ENCODE peak calls at places on chromosomes 16 and 17, in five cellular contexts. D is omental fat pad, L is AG04449, Y is cardiac muscle cell, E is adrenal gland. W is an unnamed sample.

GRCh38 chr17:6455321-6455705 is 11.1 kb downstream of the PIMREG start:
- DNase-seq in D (no peak), Y (peak), E (no peak), L (no peak), W (no peak)

GRCh38 chr17:57545836-57546305 is 199.2 kb downstream of the CCDC182 start:
- DNase-seq in D (no peak), E (no peak), Y (no peak), L (no peak), W (no peak)

GRCh38 chr16:53135329-53135728 is 80.5 kb downstream of the CHD9 start:
- DNase-seq in Y (no peak), L (no peak), E (no peak), D (no peak), W (no peak)

GRCh38 chr17:44061446-44061845 is 5.0 kb downstream of the LSM12 start:
- DNase-seq in E (no peak), Y (no peak), L (no peak), D (no peak), W (no peak)

GRCh38 chr17:39674702-39675389 is 6.6 kb downstream of the PNMT start:
- DNase-seq in L (no peak), E (peak), Y (peak), D (no peak), W (no peak)

GRCh38 chr17:3815122-3815521 is 14.1 kb upstream of the ITGAE start:
- DNase-seq in D (no peak), Y (no peak), L (no peak), E (no peak), W (no peak)

GRCh38 chr17:9221231-9222180 is 200.2 kb downstream of the NTN1 start:
- DNase-seq in Y (no peak), D (no peak), L (no peak), E (no peak), W (no peak)

GRCh38 chr17:64291268-64291851 is 28.3 kb upstream of the TEX2 start:
- DNase-seq in Y (no peak), L (no peak), D (no peak), E (no peak), W (no peak)

GRCh38 chr16:87723224-87723619 is 42.6 kb downstream of the KLHDC4 start:
- DNase-seq in L (peak), Y (peak), D (no peak), E (peak), W (no peak)

GRCh38 chr17:49987290-49987585 is 7.8 kb downstream of the DLX3 start:
- DNase-seq in L (no peak), Y (no peak), E (no peak), D (no peak), W (no peak)

GRCh38 chr17:13393841-13394710 is 207.7 kb downstream of the HS3ST3A1 start:
- DNase-seq in E (no peak), Y (peak), D (no peak), L (peak), W (no peak)

GRCh38 chr17:67360880-67361279 is 5.5 kb downstream of the PSMD12 start:
- DNase-seq in Y (no peak), D (no peak), E (no peak), L (no peak), W (no peak)

GRCh38 chr16:53726625-53727024 is 22.7 kb downstream of the FTO start:
- DNase-seq in D (no peak), Y (no peak), L (no peak), E (no peak), W (no peak)

GRCh38 chr17:77735341-77736206 is 222.9 kb upstream of the TNRC6C start:
- DNase-seq in E (peak), Y (peak), D (no peak), L (no peak), W (no peak)

GRCh38 chr16:50884066-50884860 is 142.4 kb downstream of the CYLD start:
- DNase-seq in Y (no peak), D (no peak), E (no peak), L (no peak), W (peak)

GRCh38 chr16:66324785-66325184 is 41.7 kb upstream of the CDH5 start:
- DNase-seq in L (no peak), D (no peak), Y (peak), E (no peak), W (no peak)

GRCh38 chr17:78893684-78894083 is 9.3 kb downstream of the CEP295NL start:
- DNase-seq in L (no peak), E (no peak), D (no peak), Y (no peak), W (no peak)

GRCh38 chr16:77172964-77173363 is 18.0 kb upstream of the MON1B start:
- DNase-seq in D (no peak), L (no peak), Y (no peak), E (no peak), W (no peak)

GRCh38 chr17:82440991-82441627 is 9.4 kb downstream of the CYBC1 start:
- DNase-seq in L (no peak), E (peak), D (no peak), Y (peak), W (no peak)

GRCh38 chr16:27721548-27722265 is 171.8 kb downstream of the KATNIP start:
- DNase-seq in L (no peak), D (no peak), E (peak), Y (peak), W (no peak)

GRCh38 chr17:57652811-57653210 is 92.3 kb downstream of the CCDC182 start:
- DNase-seq in D (no peak), L (no peak), Y (no peak), E (no peak), W (no peak)

GRCh38 chr17:76164331-76164730 is 23.3 kb upstream of the FOXJ1 start:
- DNase-seq in E (no peak), L (no peak), Y (peak), D (no peak), W (no peak)

GRCh38 chr17:34797724-34798123 is 163.5 kb downstream of the CCT6B start:
- DNase-seq in E (no peak), Y (peak), L (no peak), D (no peak), W (no peak)

GRCh38 chr17:58120195-58120822 is 27.9 kb upstream of the OR4D1 start:
- DNase-seq in Y (peak), E (peak), L (no peak), D (no peak), W (no peak)

GRCh38 chr17:42520540-42520951 is 15.5 kb upstream of the NAGLU start:
- DNase-seq in Y (no peak), D (no peak), L (no peak), E (no peak), W (no peak)

GRCh38 chr17:29933379-29933778 is 3.4 kb upstream of the SSH2 start:
- DNase-seq in E (no peak), L (no peak), Y (peak), D (no peak), W (no peak)

GRCh38 chr17:76266244-76266938 is 1.2 kb downstream of the UBALD2 start:
- DNase-seq in E (no peak), D (no peak), L (no peak), Y (peak), W (no peak)

GRCh38 chr17:49372428-49372827 is 10.4 kb upstream of the ZNF652 start:
- DNase-seq in D (no peak), Y (no peak), L (no peak), E (no peak), W (no peak)

GRCh38 chr17:2709173-2709661 is 2.3 kb downstream of the CLUH start:
- DNase-seq in Y (no peak), L (no peak), D (no peak), E (peak), W (no peak)

GRCh38 chr16:642189-643049 is 791 bp downstream of the MCRIP2 start:
- DNase-seq in Y (peak), D (no peak), L (no peak), E (peak), W (no peak)

GRCh38 chr16:9790199-9790598 is 392.0 kb downstream of the GRIN2A start:
- DNase-seq in E (no peak), Y (no peak), D (no peak), L (no peak), W (no peak)

GRCh38 chr17:17445925-17446665 is 30.7 kb upstream of the MED9 start:
- DNase-seq in L (peak), D (no peak), E (no peak), Y (peak), W (no peak)
- TF ChIP-seq CTCF in L (no peak), D (no peak), E (no peak), Y (no peak), W (no peak)

GRCh38 chr16:16877061-16877460 is 498.1 kb downstream of the NPIPA7 start:
- DNase-seq in D (no peak), L (no peak), Y (no peak), E (no peak), W (peak)

GRCh38 chr16:16868727-16869126 is 489.8 kb downstream of the NPIPA7 start:
- DNase-seq in D (no peak), E (no peak), Y (no peak), L (no peak), W (no peak)

GRCh38 chr16:16867994-16868393 is 489.1 kb downstream of the NPIPA7 start:
- DNase-seq in Y (no peak), E (no peak), D (no peak), L (no peak), W (no peak)

GRCh38 chr16:16865374-16865773 is 486.4 kb downstream of the NPIPA7 start:
- DNase-seq in Y (no peak), L (no peak), E (no peak), D (no peak), W (no peak)

GRCh38 chr16:16871196-16871595 is 492.3 kb downstream of the NPIPA7 start:
- DNase-seq in D (no peak), Y (no peak), E (no peak), L (no peak), W (no peak)
- TF ChIP-seq CTCF in D (no peak), Y (no peak), E (no peak), L (no peak), W (no peak)

GRCh38 chr16:2082171-2082982 is 34.6 kb downstream of the TSC2 start:
- DNase-seq in D (no peak), L (no peak), E (peak), Y (peak), W (no peak)
- TF ChIP-seq CTCF in D (no peak), L (no peak), E (peak), Y (no peak), W (no peak)

GRCh38 chr16:30352488-30353401 is 2.4 kb downstream of the CD2BP2 start:
- DNase-seq in L (no peak), Y (no peak), D (no peak), E (no peak), W (no peak)
- TF ChIP-seq CTCF in L (no peak), Y (peak), D (no peak), E (no peak), W (peak)

GRCh38 chr17:15006421-15006820 is 258.7 kb downstream of the PMP22 start:
- DNase-seq in L (no peak), Y (no peak), D (no peak), E (no peak), W (no peak)
- TF ChIP-seq CTCF in L (no peak), Y (no peak), D (no peak), E (no peak), W (no peak)

DNA sequence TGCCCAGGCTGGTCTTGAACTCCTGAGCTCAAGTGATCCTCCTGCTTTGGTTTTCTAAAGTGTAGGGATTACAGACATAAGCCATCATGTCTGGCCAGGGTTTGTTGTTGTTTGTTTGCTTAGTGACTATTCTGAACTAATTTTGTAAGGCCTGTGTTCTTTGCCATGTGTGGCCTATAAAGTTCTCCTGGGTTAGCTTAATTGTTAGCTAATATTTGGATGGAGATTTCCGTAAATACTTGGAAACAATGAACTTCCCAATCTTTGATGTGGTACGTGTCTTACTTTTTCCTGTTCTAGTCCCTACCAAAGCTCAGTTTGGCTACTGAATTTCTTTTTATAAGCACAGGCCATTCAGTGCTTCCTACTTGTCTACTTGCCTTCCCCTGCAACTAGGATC is 24.9 kb downstream of the DUS2 start:
- DNase-seq in L (no peak), E (no peak), Y (no peak), D (no peak), W (no peak)
- TF ChIP-seq CTCF in L (no peak), E (no peak), Y (no peak), D (no peak), W (no peak)

GRCh38 chr17:46796080-46796479 is 22.4 kb downstream of the WNT3 start:
- DNase-seq in L (no peak), Y (no peak), D (no peak), E (no peak), W (no peak)

GRCh38 chr17:46796524-46796923 is 22.0 kb downstream of the WNT3 start:
- DNase-seq in L (no peak), E (no peak), Y (no peak), D (no peak), W (no peak)

GRCh38 chr17:46793541-46793940 is 25.0 kb downstream of the WNT3 start:
- DNase-seq in E (no peak), L (no peak), D (no peak), Y (no peak), W (no peak)

GRCh38 chr17:46795379-46795952 is 23.0 kb downstream of the WNT3 start:
- DNase-seq in L (no peak), Y (no peak), E (no peak), D (no peak), W (no peak)

DNA sequence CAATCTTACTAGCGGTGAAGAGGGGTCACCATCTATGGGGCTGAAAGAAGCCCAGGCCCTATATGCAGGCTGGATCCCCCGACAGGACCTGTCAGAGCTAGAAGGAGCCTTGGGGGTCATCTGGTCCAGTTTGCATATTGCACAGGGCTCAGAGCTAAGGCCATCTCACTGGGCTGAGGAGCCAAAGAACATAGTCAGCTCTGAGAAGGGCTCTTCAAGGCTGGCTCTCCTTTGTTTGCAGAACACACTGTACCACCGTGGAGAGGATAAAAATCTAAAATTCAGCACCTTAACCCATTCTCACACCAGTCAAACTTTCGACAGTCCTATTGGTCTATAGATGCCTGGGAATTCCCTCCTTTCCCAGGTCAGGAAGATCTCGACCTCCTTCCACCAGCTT is 24.2 kb downstream of the WNT3 start:
- DNase-seq in D (no peak), Y (no peak), E (no peak), L (no peak), W (no peak)
- TF ChIP-seq CTCF in D (no peak), Y (no peak), E (no peak), L (no peak), W (no peak)

GRCh38 chr16:81429045-81429521 is 15.5 kb upstream of the CMIP start:
- DNase-seq in L (no peak), D (no peak), E (peak), Y (peak), W (no peak)
- TF ChIP-seq CTCF in L (peak), D (no peak), E (peak), Y (peak), W (peak)